ENCODE peak calls at places on chromosomes 12 and 14, in four cellular contexts. X is neuronal stem cell, G is H9, Z is trophoblast cell. S is an unnamed sample.

GRCh38 chr14:34425095-34425851 is 36.8 kb downstream of the SPTSSA start:
- DNase-seq in Z (peak; percentile 86), X (no peak), G (no peak), S (peak; percentile 38)

GRCh38 chr12:27226319-27226984 is 17.6 kb upstream of the STK38L start:
- DNase-seq in X (no peak), Z (no peak), G (no peak), S (no peak)

GRCh38 chr14:74979442-74980397 is 23.0 kb upstream of the EIF2B2 start:
- DNase-seq in X (no peak), G (peak; percentile 68), Z (peak; percentile 96), S (peak; percentile 92)

GRCh38 chr12:64172143-64172970 is 49.7 kb downstream of the KICS2 start:
- DNase-seq in G (no peak), Z (no peak), X (no peak), S (peak; percentile 14)

GRCh38 chr12:28998662-28999120 is 150.4 kb upstream of the FAR2 start:
- DNase-seq in G (no peak), X (no peak), Z (peak; percentile 21), S (peak; percentile 24)

GRCh38 chr12:57771271-57771872 is 533 bp downstream of the METTL1 start:
- DNase-seq in Z (peak; percentile 75), G (peak; percentile 96), X (peak; percentile 88), S (peak; percentile 97)

GRCh38 chr12:62697893-62698292 is 231.3 kb downstream of the MON2 start:
- DNase-seq in Z (no peak), X (no peak), G (no peak), S (no peak)

GRCh38 chr14:56474419-56475022 is 105.1 kb upstream of the TMEM260 start:
- DNase-seq in G (no peak), Z (peak; percentile 86), X (peak; percentile 56), S (peak; percentile 66)

GRCh38 chr12:10392394-10392930 is 2.6 kb upstream of the KLRK1 start:
- DNase-seq in Z (peak; percentile 18), G (no peak), X (no peak), S (no peak)

GRCh38 chr12:124457287-124458219 is 109.9 kb downstream of the NCOR2 start:
- DNase-seq in Z (peak; percentile 69), G (no peak), X (no peak), S (no peak)

GRCh38 chr14:94466706-94467370 is 9.2 kb downstream of the SERPINA9 start:
- DNase-seq in G (peak; percentile 5), X (no peak), Z (no peak), S (no peak)

GRCh38 chr12:48977290-48978281 is 536 bp upstream of the WNT1 start:
- DNase-seq in G (peak; percentile 80), Z (peak; percentile 94), X (no peak), S (no peak)

GRCh38 chr14:99189201-99189801 is 82.7 kb downstream of the BCL11B start:
- DNase-seq in Z (no peak), G (no peak), X (no peak), S (no peak)

GRCh38 chr12:171743-172705 is 41.9 kb downstream of the SLC6A12 start:
- DNase-seq in G (no peak), X (no peak), Z (no peak), S (no peak)

GRCh38 chr12:26153421-26154154 is 28.8 kb upstream of the BHLHE41 start:
- DNase-seq in X (no peak), G (no peak), Z (peak; percentile 84), S (no peak)

GRCh38 chr14:51547260-51547659 is 104.5 kb upstream of the FRMD6 start:
- DNase-seq in Z (peak; percentile 91), G (no peak), X (no peak), S (peak; percentile 44)

GRCh38 chr14:21084988-21085853 is 13.2 kb downstream of the ZNF219 start:
- DNase-seq in G (no peak), Z (peak; percentile 6), X (no peak), S (no peak)

GRCh38 chr12:52057958-52058576 is 6.8 kb downstream of the NR4A1 start:
- DNase-seq in X (no peak), Z (no peak), G (no peak), S (no peak)

GRCh38 chr12:2013111-2013510 is 8.9 kb upstream of the DCP1B start:
- DNase-seq in Z (no peak), X (no peak), G (no peak), S (no peak)

GRCh38 chr12:93894391-93895095 is 217.4 kb downstream of the CRADD start:
- DNase-seq in G (no peak), Z (no peak), X (no peak), S (no peak)

GRCh38 chr14:75591331-75591946 is 13.0 kb downstream of the FLVCR2 start:
- DNase-seq in Z (no peak), G (no peak), X (no peak), S (no peak)

GRCh38 chr12:4001869-4002268 is 128.7 kb upstream of the PARP11 start:
- DNase-seq in Z (no peak), X (no peak), G (no peak), S (no peak)

GRCh38 chr12:100239589-100239988 is 27.3 kb downstream of the DEPDC4 start:
- DNase-seq in G (no peak), X (no peak), Z (no peak), S (no peak)

GRCh38 chr12:93198086-93198485 is 179.6 kb upstream of the NUDT4 start:
- DNase-seq in G (no peak), Z (peak; percentile 64), X (no peak), S (no peak)

GRCh38 chr14:102222009-102222575 is 82.4 kb downstream of the WDR20 start:
- DNase-seq in X (no peak), Z (no peak), G (no peak), S (no peak)
- H3K4ac ChIP-seq in X (no peak overlapping the region), Z (no peak overlapping the region), G (no peak overlapping the region), S (no peak overlapping the region)

GRCh38 chr14:89625988-89626806 is 209.2 kb upstream of the FOXN3 start:
- DNase-seq in X (no peak), Z (no peak), G (no peak), S (peak; percentile 74)
- H2AK5ac ChIP-seq in X (no peak overlapping the region), Z (no peak overlapping the region), G (no peak overlapping the region), S (no peak overlapping the region)

DNA sequence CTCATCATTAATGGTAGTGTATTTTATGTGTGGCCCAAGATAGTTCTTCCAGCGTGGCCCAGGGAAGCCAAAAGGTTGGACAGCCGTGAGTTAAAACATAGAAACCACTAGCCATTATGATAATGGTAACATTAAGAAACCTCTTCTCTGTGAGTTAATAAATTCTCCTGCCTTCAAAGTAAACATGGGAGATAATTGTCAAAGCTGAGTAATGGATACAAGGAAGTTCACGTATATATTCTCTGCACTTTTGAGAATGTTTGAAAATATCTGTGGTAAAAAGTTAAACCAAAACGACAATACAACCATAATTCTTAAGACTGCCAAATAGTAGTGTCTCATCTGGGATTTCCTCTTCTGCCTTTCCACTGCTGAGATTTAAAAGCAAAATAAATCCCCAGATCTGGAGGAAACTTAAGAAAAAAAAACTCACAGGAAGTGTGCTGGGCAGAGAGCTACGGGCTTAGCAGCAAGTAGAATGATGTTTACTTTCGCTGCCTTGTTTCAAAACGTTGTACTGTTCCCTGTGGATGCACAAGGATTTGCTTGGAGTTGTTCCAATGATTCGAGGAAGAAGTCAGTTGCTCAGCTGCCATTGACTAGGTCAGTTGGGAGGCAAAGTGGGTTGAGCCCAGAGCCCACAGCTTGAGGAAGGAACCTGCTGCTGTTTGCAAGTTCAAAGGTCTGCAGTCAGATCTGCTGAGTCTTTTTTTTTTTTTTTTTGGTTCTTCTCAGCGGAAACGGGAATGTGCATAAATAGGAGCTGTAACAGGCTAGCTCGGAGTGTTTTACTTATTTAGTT is 1.7 kb downstream of the TPCN1 start:
- DNase-seq in G (no peak), X (no peak), Z (no peak), S (no peak)
- H2BK5ac ChIP-seq in G (no peak overlapping the region), X (no peak overlapping the region), Z (no peak overlapping the region), S (no peak overlapping the region)

DNA sequence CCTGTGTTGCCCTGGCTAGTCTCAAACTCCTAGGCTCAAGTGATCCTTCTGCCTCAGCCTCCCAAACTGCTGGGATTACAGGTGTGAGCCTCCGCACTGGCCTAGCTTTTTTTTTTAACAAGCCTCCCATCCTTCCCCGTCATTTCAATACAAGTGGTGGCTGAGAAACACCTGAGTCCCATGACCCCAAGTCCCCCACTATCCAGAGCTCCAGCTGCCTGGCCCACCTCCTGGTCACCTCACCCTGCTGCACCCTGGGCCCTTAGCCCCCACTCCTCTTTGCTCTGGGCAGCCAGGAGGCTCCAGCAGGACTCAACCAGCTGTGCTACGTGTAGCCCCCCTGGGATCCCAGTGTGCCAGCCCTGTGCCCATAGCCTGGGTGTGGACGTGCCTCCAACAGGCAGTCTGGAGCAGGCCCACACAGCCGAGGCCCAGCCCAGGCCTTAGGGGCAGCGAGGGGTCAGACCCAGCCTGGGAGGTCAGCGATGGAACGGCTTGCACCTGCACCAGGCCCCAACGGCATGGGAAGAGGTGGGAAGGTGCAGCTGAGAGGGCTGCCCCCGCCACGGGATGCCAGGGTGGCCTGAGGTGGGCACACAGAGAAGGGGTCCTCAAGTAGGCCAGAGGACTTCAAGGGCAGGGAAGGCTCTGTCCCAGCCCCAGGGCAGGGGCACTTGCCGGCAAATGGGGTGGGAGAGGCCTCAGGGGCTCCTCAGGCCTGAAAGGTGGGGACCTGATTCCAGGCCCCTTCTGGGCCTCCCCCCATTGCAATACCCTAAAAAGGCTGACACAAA is 6.5 kb downstream of the AHNAK2 start:
- DNase-seq in X (no peak), G (no peak), Z (no peak), S (no peak)
- H3K4ac ChIP-seq in X (no peak overlapping the region), G (no peak overlapping the region), Z (no peak overlapping the region), S (no peak overlapping the region)

GRCh38 chr14:96212896-96213295 is 8.3 kb downstream of the BDKRB2 start:
- DNase-seq in X (no peak), G (no peak), Z (no peak), S (no peak)

GRCh38 chr14:96212140-96212539 is 7.5 kb downstream of the BDKRB2 start:
- DNase-seq in Z (no peak), G (no peak), X (no peak), S (no peak)

GRCh38 chr14:96215845-96216244 is 11.2 kb downstream of the BDKRB2 start:
- DNase-seq in X (no peak), G (no peak), Z (no peak), S (no peak)

GRCh38 chr14:96216627-96217026 is 12.0 kb downstream of the BDKRB2 start:
- DNase-seq in X (no peak), G (no peak), Z (no peak), S (no peak)

DNA sequence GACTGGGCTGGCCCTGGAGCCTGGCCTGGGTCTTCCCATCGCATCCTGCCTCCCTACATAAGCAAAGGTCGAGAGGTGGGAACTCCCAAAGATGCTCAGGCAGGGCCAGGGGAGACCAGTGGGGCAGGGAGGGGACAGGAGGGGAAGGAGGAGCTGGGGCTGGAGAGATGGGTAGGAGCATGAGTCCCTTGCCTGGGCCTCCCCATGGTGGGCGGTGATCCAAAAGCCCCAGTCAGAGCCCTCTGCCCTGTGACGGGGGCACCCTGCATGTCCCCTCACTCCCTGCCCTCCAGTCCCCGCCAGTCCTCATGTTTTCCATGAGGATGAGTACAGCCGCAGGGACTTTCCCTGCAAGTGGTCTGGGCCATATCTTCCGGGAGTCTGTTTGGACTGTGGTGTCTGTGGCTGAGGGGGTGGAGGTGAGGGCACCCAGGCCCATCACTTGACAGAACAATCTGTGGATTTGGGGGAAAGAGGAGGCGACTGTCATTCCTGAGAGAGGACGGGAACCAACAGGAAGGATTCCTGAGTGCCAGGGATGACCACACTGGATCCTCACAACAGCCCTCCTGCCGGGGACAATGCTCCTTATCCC is 9.3 kb downstream of the BDKRB2 start:
- DNase-seq in Z (no peak), G (no peak), X (no peak), S (no peak)
- H2AK5ac ChIP-seq in Z (peak overlapping the region; percentile 38), G (no peak overlapping the region), X (no peak overlapping the region), S (no peak overlapping the region)

DNA sequence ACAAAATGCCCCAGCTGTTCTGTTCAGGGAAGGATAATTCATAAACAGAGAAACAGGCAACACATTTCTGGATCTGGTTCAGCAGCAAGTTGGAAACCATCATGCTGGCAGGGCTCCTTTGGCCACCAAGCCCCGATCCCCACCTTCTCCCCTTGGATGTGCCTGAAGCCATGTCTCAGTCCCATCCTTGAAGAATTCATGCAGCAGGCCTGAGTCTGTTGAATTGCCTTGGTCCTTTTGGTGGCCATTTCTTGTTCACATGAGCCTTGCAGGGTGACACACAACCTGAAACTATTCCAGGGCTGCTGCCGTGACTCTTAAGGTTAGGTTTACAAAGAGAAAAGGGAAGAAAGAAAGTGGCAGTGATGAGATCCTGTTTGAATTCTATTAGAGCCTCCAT is 341.7 kb downstream of the C12orf75 start:
- DNase-seq in Z (no peak), G (no peak), X (no peak), S (no peak)
- H2BK5ac ChIP-seq in Z (no peak overlapping the region), G (no peak overlapping the region), X (no peak overlapping the region), S (no peak overlapping the region)

S was measured in mesendoderm.